ENCODE peak calls at places on chromosomes 3 and 15, in nine cellular contexts. N is globus pallidus; E is neuronal stem cell; U is activated naive CD8-positive, alpha-beta T cell treated with anti-CD3 and anti-CD28 coated beads, Interleukin-2, amount 50 U/mL, for 24 hours; T is activated CD8-positive, alpha-beta memory T cell treated with anti-CD3 and anti-CD28 coated beads for 24 hours; P is NCI-H1436; B is nephron progenitor cell; G is dorsolateral prefrontal cortex; Y is effector CD4-positive, alpha-beta T cell. J is an unnamed sample.

GRCh38 chr3:111712294-111713180 is 117.4 kb upstream of the ZBED2 start:
- DNase-seq in T (peak), U (no peak), Y (no peak), G (no peak), E (no peak), N (no peak), B (peak), P (peak), J (no peak)

GRCh38 chr3:180961087-180961486 is 28.4 kb downstream of the DNAJC19 start:
- DNase-seq in G (no peak), P (no peak), B (no peak), U (no peak), E (no peak), N (no peak), Y (no peak), T (no peak), J (no peak)

GRCh38 chr15:48781002-48781401 is 29.9 kb downstream of the CEP152 start:
- DNase-seq in T (no peak), E (no peak), B (no peak), U (no peak), G (no peak), N (no peak), Y (no peak), P (no peak), J (no peak)

GRCh38 chr15:80242802-80243201 is 9.2 kb downstream of the CTXND1 start:
- DNase-seq in T (no peak), E (no peak), U (no peak), N (no peak), Y (no peak), G (no peak), P (no peak), B (no peak), J (no peak)

GRCh38 chr3:183449391-183449790 is 21.0 kb upstream of the MCF2L2 start:
- DNase-seq in B (no peak), P (no peak), N (peak), E (no peak), G (peak), T (no peak), Y (no peak), U (no peak), J (no peak)

GRCh38 chr3:133905376-133905775 is 9.7 kb upstream of the RAB6B start:
- DNase-seq in P (no peak), B (no peak), E (no peak), Y (no peak), G (no peak), T (no peak), U (no peak), N (no peak), J (no peak)

GRCh38 chr3:141373232-141373631 is 4.9 kb downstream of the ZBTB38 start:
- DNase-seq in P (no peak), Y (no peak), E (no peak), U (no peak), G (no peak), N (no peak), T (no peak), B (no peak), J (no peak)

GRCh38 chr3:16936656-16937055 is 51.9 kb downstream of the PLCL2 start:
- DNase-seq in G (no peak), T (no peak), N (no peak), U (no peak), Y (no peak), B (no peak), P (no peak), E (no peak), J (no peak)

GRCh38 chr3:136919799-136920580 is 37.8 kb upstream of the IL20RB start:
- DNase-seq in T (no peak), E (no peak), N (no peak), U (no peak), B (no peak), G (no peak), P (no peak), Y (peak), J (no peak)

GRCh38 chr3:12300137-12300536 is 11.3 kb downstream of the PPARG start:
- DNase-seq in B (no peak), Y (no peak), G (no peak), P (no peak), U (no peak), E (no peak), N (no peak), T (no peak), J (no peak)

GRCh38 chr15:91508633-91509032 is 344.9 kb upstream of the SLCO3A1 start:
- DNase-seq in N (no peak), G (no peak), B (no peak), Y (no peak), T (no peak), U (no peak), E (no peak), P (no peak), J (no peak)

GRCh38 chr3:58793052-58793451 is 126.5 kb upstream of the FAM3D start:
- DNase-seq in U (no peak), N (no peak), B (no peak), G (no peak), T (no peak), Y (no peak), P (no peak), E (no peak), J (no peak)

GRCh38 chr15:73954188-73955145 is 28.2 kb downstream of the LOXL1 start:
- DNase-seq in P (no peak), U (no peak), G (no peak), Y (no peak), E (no peak), N (no peak), B (no peak), T (no peak), J (no peak)

GRCh38 chr3:111831840-111832239 is 27.2 kb upstream of the PHLDB2 start:
- DNase-seq in Y (no peak), E (no peak), B (no peak), U (peak), G (no peak), P (no peak), T (no peak), N (no peak), J (no peak)

GRCh38 chr3:24160424-24160823 is 215.3 kb downstream of the NR1D2 start:
- DNase-seq in U (no peak), E (peak), Y (no peak), P (no peak), B (peak), N (no peak), G (no peak), T (no peak), J (no peak)

GRCh38 chr3:76970006-76970680 is 69.8 kb upstream of the ROBO2 start:
- DNase-seq in B (no peak), U (no peak), P (no peak), E (no peak), Y (no peak), G (no peak), T (no peak), N (no peak), J (no peak)

GRCh38 chr3:96012941-96013340 is 801.5 kb upstream of the EPHA6 start:
- DNase-seq in P (no peak), B (no peak), N (no peak), G (no peak), E (no peak), Y (no peak), U (no peak), T (no peak), J (no peak)

GRCh38 chr3:100899440-100900091 is 93.7 kb downstream of the ABI3BP start:
- DNase-seq in G (no peak), N (no peak), P (no peak), T (no peak), E (no peak), U (no peak), B (no peak), Y (no peak), J (no peak)

GRCh38 chr3:126487151-126487771 is 11.6 kb upstream of the ZXDC start:
- DNase-seq in Y (no peak), P (no peak), B (peak), E (no peak), U (peak), G (no peak), N (no peak), T (no peak), J (no peak)

J was measured in NCI-H774.